ENCODE peak calls at places on chromosomes 16 and 17, in four cellular contexts. One of them, this sample, is unnamed.

GRCh38 chr17:14318906-14319205 is 18.0 kb downstream of the HS3ST3B1 start:
- DNase-seq in SK-N-SH: no peak
- DNase-seq in MM.1S: no peak
- DNase-seq in mesendoderm: no peak
- DNase-seq in this sample: peak

GRCh38 chr17:35011671-35012216 is 31.4 kb downstream of the LIG3 start:
- DNase-seq in SK-N-SH: no peak
- DNase-seq in MM.1S: no peak
- DNase-seq in mesendoderm: no peak
- DNase-seq in this sample: no peak

GRCh38 chr16:70520612-70521297 is 2.6 kb downstream of the COG4 start:
- DNase-seq in SK-N-SH: no peak
- DNase-seq in MM.1S: no peak
- DNase-seq in mesendoderm: no peak
- DNase-seq in this sample: no peak

GRCh38 chr17:4209611-4210010 is 54.2 kb downstream of the ANKFY1 start:
- DNase-seq in SK-N-SH: no peak
- DNase-seq in MM.1S: no peak
- DNase-seq in mesendoderm: no peak
- DNase-seq in this sample: no peak

GRCh38 chr16:79358188-79358587 is 242.3 kb downstream of the MAF start:
- DNase-seq in SK-N-SH: no peak
- DNase-seq in MM.1S: no peak
- DNase-seq in mesendoderm: no peak
- DNase-seq in this sample: peak

GRCh38 chr17:69268442-69269068 is 39.9 kb upstream of the ABCA10 start:
- DNase-seq in SK-N-SH: no peak
- DNase-seq in MM.1S: no peak
- DNase-seq in mesendoderm: no peak
- DNase-seq in this sample: no peak

GRCh38 chr17:27463235-27463677 is 7.0 kb downstream of the KSR1 start:
- DNase-seq in SK-N-SH: no peak
- DNase-seq in MM.1S: no peak
- DNase-seq in mesendoderm: no peak
- DNase-seq in this sample: no peak

GRCh38 chr17:42289863-42290165 is 1.5 kb downstream of the STAT5A start:
- DNase-seq in SK-N-SH: peak
- DNase-seq in MM.1S: no peak
- DNase-seq in mesendoderm: no peak
- DNase-seq in this sample: no peak

GRCh38 chr17:72502111-72502939 is 381.5 kb downstream of the SOX9 start:
- DNase-seq in SK-N-SH: no peak
- DNase-seq in MM.1S: no peak
- DNase-seq in mesendoderm: peak
- DNase-seq in this sample: peak

GRCh38 chr17:57051886-57052342 is 33.1 kb upstream of the AKAP1 start:
- DNase-seq in SK-N-SH: no peak
- DNase-seq in MM.1S: no peak
- DNase-seq in mesendoderm: no peak
- DNase-seq in this sample: no peak

GRCh38 chr17:55144518-55144917 is 120.2 kb upstream of the HLF start:
- DNase-seq in SK-N-SH: no peak
- DNase-seq in MM.1S: no peak
- DNase-seq in mesendoderm: no peak
- DNase-seq in this sample: no peak

GRCh38 chr16:49283376-49284049 is 1.9 kb upstream of the CBLN1 start:
- DNase-seq in SK-N-SH: no peak
- DNase-seq in MM.1S: no peak
- DNase-seq in mesendoderm: peak
- DNase-seq in this sample: peak

GRCh38 chr16:500699-501098 is 26.8 kb upstream of the CAPN15 start:
- DNase-seq in SK-N-SH: no peak
- DNase-seq in MM.1S: no peak
- DNase-seq in mesendoderm: no peak
- DNase-seq in this sample: no peak

GRCh38 chr17:46013502-46014165 is 14.6 kb downstream of the STH start:
- DNase-seq in SK-N-SH: peak
- DNase-seq in MM.1S: no peak
- DNase-seq in mesendoderm: no peak
- DNase-seq in this sample: no peak

GRCh38 chr16:78195868-78196267 is 96.4 kb downstream of the WWOX start:
- DNase-seq in SK-N-SH: no peak
- DNase-seq in MM.1S: no peak
- DNase-seq in mesendoderm: no peak
- DNase-seq in this sample: no peak

GRCh38 chr16:23330583-23331249 is 28.6 kb downstream of the SCNN1B start:
- DNase-seq in SK-N-SH: peak
- DNase-seq in MM.1S: no peak
- DNase-seq in mesendoderm: no peak
- DNase-seq in this sample: no peak

GRCh38 chr17:77738666-77739531 is 219.6 kb upstream of the TNRC6C start:
- DNase-seq in SK-N-SH: no peak
- DNase-seq in MM.1S: no peak
- DNase-seq in mesendoderm: no peak
- DNase-seq in this sample: peak

GRCh38 chr17:48562934-48563333 is 15.2 kb downstream of the HOXB4 start:
- DNase-seq in SK-N-SH: no peak
- DNase-seq in MM.1S: no peak
- DNase-seq in mesendoderm: no peak
- DNase-seq in this sample: no peak

GRCh38 chr16:56506941-56507340 is 12.9 kb downstream of the BBS2 start:
- DNase-seq in SK-N-SH: no peak
- DNase-seq in MM.1S: no peak
- DNase-seq in mesendoderm: no peak
- DNase-seq in this sample: no peak

GRCh38 chr16:57764341-57765159 is 29.0 kb downstream of the KATNB1 start:
- DNase-seq in SK-N-SH: peak
- DNase-seq in MM.1S: peak
- DNase-seq in mesendoderm: peak
- DNase-seq in this sample: peak

GRCh38 chr16:67327774-67328173 is 1.2 kb downstream of the LRRC36 start:
- DNase-seq in SK-N-SH: no peak
- DNase-seq in MM.1S: no peak
- DNase-seq in mesendoderm: no peak
- DNase-seq in this sample: no peak

GRCh38 chr16:81436381-81436780 is 8.2 kb upstream of the CMIP start:
- DNase-seq in SK-N-SH: no peak
- DNase-seq in MM.1S: no peak
- DNase-seq in mesendoderm: no peak
- DNase-seq in this sample: no peak

GRCh38 chr17:57086069-57086930 is 1.3 kb downstream of the AKAP1 start:
- DNase-seq in SK-N-SH: peak
- DNase-seq in MM.1S: peak
- DNase-seq in mesendoderm: peak
- DNase-seq in this sample: peak

GRCh38 chr16:30585022-30585399 is 486 bp downstream of the ZNF785 start:
- DNase-seq in SK-N-SH: peak
- DNase-seq in MM.1S: no peak
- DNase-seq in mesendoderm: peak
- DNase-seq in this sample: peak

GRCh38 chr17:71828182-71828596 is 292.6 kb upstream of the SOX9 start:
- DNase-seq in SK-N-SH: peak
- DNase-seq in MM.1S: no peak
- DNase-seq in mesendoderm: peak
- DNase-seq in this sample: peak

GRCh38 chr17:55286681-55287589 is 22.2 kb downstream of the HLF start:
- DNase-seq in SK-N-SH: no peak
- DNase-seq in MM.1S: no peak
- DNase-seq in mesendoderm: no peak
- DNase-seq in this sample: no peak

GRCh38 chr17:74654742-74655141 is 31.2 kb upstream of the CD300E start:
- DNase-seq in SK-N-SH: peak
- DNase-seq in MM.1S: no peak
- DNase-seq in mesendoderm: no peak
- DNase-seq in this sample: no peak

GRCh38 chr17:13647551-13647950 is 45.8 kb upstream of the HS3ST3A1 start:
- DNase-seq in SK-N-SH: no peak
- DNase-seq in MM.1S: no peak
- DNase-seq in mesendoderm: no peak
- DNase-seq in this sample: no peak

GRCh38 chr17:60067871-60068270 is 10.8 kb downstream of the HEATR6 start:
- DNase-seq in SK-N-SH: no peak
- DNase-seq in MM.1S: no peak
- DNase-seq in mesendoderm: no peak
- DNase-seq in this sample: no peak

GRCh38 chr16:5430598-5430997 is 333.0 kb upstream of the EEF2KMT start:
- DNase-seq in SK-N-SH: no peak
- DNase-seq in MM.1S: no peak
- DNase-seq in mesendoderm: no peak
- DNase-seq in this sample: no peak

GRCh38 chr17:63223212-63223911 is 222.7 kb downstream of the CYB561 start:
- DNase-seq in SK-N-SH: no peak
- DNase-seq in MM.1S: no peak
- DNase-seq in mesendoderm: no peak
- DNase-seq in this sample: no peak

GRCh38 chr17:44008205-44008909 is 3.9 kb downstream of the NAGS start:
- DNase-seq in SK-N-SH: no peak
- DNase-seq in MM.1S: no peak
- DNase-seq in mesendoderm: peak
- DNase-seq in this sample: peak

DNA sequence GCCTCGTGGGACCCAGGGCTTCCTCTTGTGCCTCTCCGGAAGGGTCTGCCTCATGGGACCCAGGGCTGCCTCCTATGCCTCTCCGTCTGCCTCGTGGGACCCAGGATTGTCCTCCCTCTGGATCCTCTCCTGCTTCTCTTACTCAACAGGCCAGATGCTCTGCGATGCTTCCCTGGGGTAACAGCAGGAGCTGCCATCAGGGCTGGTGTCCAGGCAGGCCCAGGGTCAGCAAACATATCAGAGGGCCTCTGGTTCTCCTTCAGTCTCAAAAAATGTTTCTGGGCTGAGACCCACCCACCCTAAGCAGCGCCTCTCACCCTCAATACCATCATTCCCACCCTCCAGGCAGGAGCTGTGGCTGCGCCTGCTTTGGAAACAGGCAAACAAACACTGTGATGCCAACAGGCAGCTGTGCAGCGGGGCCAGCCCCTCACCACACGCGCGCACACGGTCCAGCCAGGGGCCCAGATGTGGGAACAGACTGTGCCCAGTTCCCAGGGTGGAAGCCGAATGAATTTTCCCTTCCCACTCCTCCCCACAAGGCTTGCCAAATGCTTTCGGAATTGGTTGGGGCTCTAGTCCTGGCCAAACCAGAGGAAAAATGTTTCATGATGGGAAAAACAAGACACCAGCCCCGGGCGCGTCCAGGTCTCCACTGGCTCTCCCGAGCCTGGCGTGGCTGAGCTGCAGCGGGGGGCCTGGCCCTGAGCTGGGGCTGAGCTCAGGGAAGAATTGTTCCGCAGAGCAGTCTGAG is 11.3 kb downstream of the TIMM22 start:
- DNase-seq in SK-N-SH: peak
- DNase-seq in MM.1S: no peak
- DNase-seq in mesendoderm: no peak
- DNase-seq in this sample: no peak
- H3K9ac ChIP-seq in SK-N-SH: no peak
- H3K9ac ChIP-seq in MM.1S: no peak
- H3K9ac ChIP-seq in mesendoderm: no peak
- H3K9ac ChIP-seq in this sample: no peak

GRCh38 chr17:181213-182163 is at the start of gene DOC2B:
- DNase-seq in SK-N-SH: peak
- DNase-seq in MM.1S: no peak
- DNase-seq in mesendoderm: peak
- DNase-seq in this sample: peak

GRCh38 chr17:179721-180379 is 1.6 kb downstream of the DOC2B start:
- DNase-seq in SK-N-SH: peak
- DNase-seq in MM.1S: no peak
- DNase-seq in mesendoderm: peak
- DNase-seq in this sample: peak

GRCh38 chr17:182164-182751 is 808 bp upstream of the DOC2B start:
- DNase-seq in SK-N-SH: no peak
- DNase-seq in MM.1S: no peak
- DNase-seq in mesendoderm: no peak
- DNase-seq in this sample: no peak

GRCh38 chr17:179066-179432 is 2.4 kb downstream of the DOC2B start:
- DNase-seq in SK-N-SH: peak
- DNase-seq in MM.1S: no peak
- DNase-seq in mesendoderm: no peak
- DNase-seq in this sample: no peak

GRCh38 chr17:180380-181212 is 854 bp downstream of the DOC2B start:
- DNase-seq in SK-N-SH: peak
- DNase-seq in MM.1S: no peak
- DNase-seq in mesendoderm: peak
- DNase-seq in this sample: peak
- H3K27ac ChIP-seq in SK-N-SH: peak
- H3K27ac ChIP-seq in MM.1S: no peak
- H3K27ac ChIP-seq in mesendoderm: no peak
- H3K27ac ChIP-seq in this sample: no peak

GRCh38 chr17:67128700-67129099 is 84.3 kb downstream of the CACNG1 start:
- DNase-seq in SK-N-SH: no peak
- DNase-seq in MM.1S: no peak
- DNase-seq in mesendoderm: no peak
- DNase-seq in this sample: no peak
- H3K9ac ChIP-seq in SK-N-SH: no peak
- H3K9ac ChIP-seq in MM.1S: no peak
- H3K9ac ChIP-seq in mesendoderm: no peak
- H3K9ac ChIP-seq in this sample: no peak

DNA sequence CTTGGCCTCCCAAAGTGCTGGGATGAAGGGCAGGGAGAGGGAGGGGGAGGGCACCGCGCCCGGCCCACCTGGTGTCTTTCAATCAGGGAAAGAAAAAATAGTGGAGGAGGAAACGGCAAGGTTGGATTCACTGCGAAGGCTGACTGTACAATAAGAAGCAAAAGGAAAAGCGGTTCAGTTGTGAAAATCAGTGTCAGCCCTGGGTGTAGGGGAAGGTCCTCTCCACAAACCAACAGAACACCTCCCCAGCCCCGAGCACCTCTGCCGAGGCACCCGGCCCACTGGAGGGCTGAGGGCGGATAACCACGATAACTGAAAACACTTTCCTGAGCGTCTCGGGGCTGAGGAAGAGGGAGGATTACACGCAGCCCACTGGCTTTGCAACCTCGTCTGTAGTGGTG is 1.4 kb upstream of the SPG7 start:
- DNase-seq in SK-N-SH: no peak
- DNase-seq in MM.1S: no peak
- DNase-seq in mesendoderm: no peak
- DNase-seq in this sample: no peak
- H3K27ac ChIP-seq in SK-N-SH: no peak
- H3K27ac ChIP-seq in MM.1S: no peak
- H3K27ac ChIP-seq in mesendoderm: no peak
- H3K27ac ChIP-seq in this sample: no peak

DNA sequence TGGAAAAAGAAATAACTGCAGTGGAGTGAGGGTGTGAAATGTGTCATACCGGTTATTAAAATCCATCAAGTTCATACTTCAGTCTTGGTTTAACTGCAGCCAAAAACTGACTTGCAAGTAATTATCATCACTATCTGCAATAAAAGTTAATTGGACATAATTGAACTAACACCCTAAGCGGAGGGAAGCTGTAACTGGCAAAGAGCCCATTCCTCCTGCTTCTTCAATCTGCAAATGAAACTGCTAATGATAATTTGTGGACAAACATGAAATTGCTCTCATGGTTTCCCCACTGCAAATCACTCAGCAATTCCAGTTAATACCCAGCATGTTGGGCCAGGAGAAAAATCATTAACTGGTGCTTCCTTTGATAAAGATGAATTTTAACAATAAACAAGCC is 46.5 kb downstream of the FAM222B start:
- DNase-seq in SK-N-SH: no peak
- DNase-seq in MM.1S: no peak
- DNase-seq in mesendoderm: no peak
- DNase-seq in this sample: peak
- H3K9ac ChIP-seq in SK-N-SH: no peak
- H3K9ac ChIP-seq in MM.1S: no peak
- H3K9ac ChIP-seq in mesendoderm: no peak
- H3K9ac ChIP-seq in this sample: no peak

GRCh38 chr16:52526830-52527229 is 20.1 kb downstream of the TOX3 start:
- DNase-seq in SK-N-SH: no peak
- DNase-seq in MM.1S: no peak
- DNase-seq in mesendoderm: no peak
- DNase-seq in this sample: no peak
- H3K27ac ChIP-seq in SK-N-SH: no peak
- H3K27ac ChIP-seq in MM.1S: no peak
- H3K27ac ChIP-seq in mesendoderm: peak
- H3K27ac ChIP-seq in this sample: peak